ENCODE peak calls at places on chromosomes 5 and 9, in six cellular contexts. S is ELR; P is stimulated activated CD8-positive, alpha-beta memory T cell treated with anti-CD3 and anti-CD28 coated beads, Interleukin-2, amount 100 ng/mL, for 1 hour; K is naive B cell; H is adipocyte; Y is Peyer's patch. R is an unnamed sample.

GRCh38 chr5:82640901-82641300 is 362.7 kb upstream of the RPS23 start:
- DNase-seq in K (no peak), Y (no peak), P (no peak), S (no peak), H (peak), R (no peak)

GRCh38 chr9:22210262-22210661 is 201.2 kb upstream of the CDKN2B start:
- DNase-seq in S (peak), P (no peak), K (no peak), Y (no peak), H (no peak), R (peak)

GRCh38 chr9:34954225-34954624 is 3.9 kb upstream of the PHF24 start:
- DNase-seq in Y (no peak), K (no peak), S (no peak), P (no peak), H (no peak), R (no peak)

GRCh38 chr9:134048582-134048968 is 19.3 kb downstream of the BRD3 start:
- DNase-seq in S (no peak), H (no peak), P (no peak), Y (no peak), K (no peak), R (no peak)

GRCh38 chr5:111537153-111538024 is 25.1 kb upstream of the STARD4 start:
- DNase-seq in H (peak), P (no peak), K (no peak), Y (no peak), S (no peak), R (no peak)

GRCh38 chr5:142109356-142110045 is 922 bp downstream of the NDFIP1 start:
- DNase-seq in S (peak), K (peak), P (no peak), Y (no peak), H (peak), R (peak)

GRCh38 chr9:34976992-34977391 is 12.6 kb upstream of the DNAJB5 start:
- DNase-seq in K (no peak), H (no peak), P (no peak), S (no peak), Y (no peak), R (no peak)

GRCh38 chr5:78280261-78280660 is 14.2 kb downstream of the AP3B1 start:
- DNase-seq in Y (no peak), H (no peak), S (no peak), P (no peak), K (no peak), R (no peak)

GRCh38 chr5:7794823-7795222 is 56.1 kb downstream of the CFAP90 start:
- DNase-seq in Y (no peak), P (no peak), K (no peak), S (no peak), H (no peak), R (no peak)

GRCh38 chr5:125056641-125057345 is 310.4 kb upstream of the ZNF608 start:
- DNase-seq in S (no peak), P (no peak), H (no peak), K (no peak), Y (no peak), R (peak)

GRCh38 chr9:84697494-84698114 is 28.1 kb downstream of the NTRK2 start:
- DNase-seq in H (peak), S (peak), K (no peak), P (no peak), Y (no peak), R (peak)

GRCh38 chr9:134632329-134632728 is 9.3 kb upstream of the COL5A1 start:
- DNase-seq in P (no peak), S (no peak), Y (no peak), K (no peak), H (no peak), R (no peak)

GRCh38 chr9:114413909-114414308 is 26.1 kb upstream of the AKNA start:
- DNase-seq in H (peak), Y (no peak), K (no peak), P (no peak), S (no peak), R (no peak)

GRCh38 chr5:91373016-91373415 is 10.1 kb downstream of the ARRDC3 start:
- DNase-seq in Y (no peak), K (no peak), S (no peak), H (no peak), P (no peak), R (no peak)

GRCh38 chr9:113545068-113545467 is 81.5 kb downstream of the RGS3 start:
- DNase-seq in Y (no peak), K (no peak), P (no peak), H (no peak), S (no peak), R (no peak)

GRCh38 chr5:57442080-57442839 is 40.4 kb downstream of the ACTBL2 start:
- DNase-seq in H (peak), Y (no peak), S (peak), P (no peak), K (peak), R (peak)

GRCh38 chr5:142175039-142175438 is 66.5 kb downstream of the NDFIP1 start:
- DNase-seq in Y (no peak), K (no peak), P (no peak), S (no peak), H (no peak), R (no peak)

GRCh38 chr9:124761196-124761595 is 9.9 kb downstream of the NR6A1 start:
- DNase-seq in S (no peak), P (no peak), H (no peak), Y (no peak), K (no peak), R (no peak)

GRCh38 chr5:122120957-122121356 is 8.4 kb upstream of the ZNF474 start:
- DNase-seq in K (no peak), S (peak), P (no peak), Y (no peak), H (no peak), R (peak)

GRCh38 chr5:77065256-77065655 is 21.8 kb downstream of the ZBED3 start:
- DNase-seq in H (no peak), P (no peak), Y (no peak), K (no peak), S (no peak), R (no peak)

GRCh38 chr9:976805-977360 is 428 bp downstream of the DMRT3 start:
- DNase-seq in S (no peak), P (no peak), K (no peak), Y (no peak), H (no peak), R (peak)

GRCh38 chr9:124020520-124021384 is 9.2 kb downstream of the LHX2 start:
- DNase-seq in P (no peak), Y (no peak), S (no peak), H (no peak), K (no peak), R (no peak)

GRCh38 chr5:155024015-155024414 is 10.5 kb downstream of the KIF4B start:
- DNase-seq in H (no peak), K (no peak), Y (no peak), S (peak), P (no peak), R (no peak)

GRCh38 chr9:134575103-134575816 is 66.3 kb upstream of the COL5A1 start:
- DNase-seq in Y (peak), S (no peak), P (no peak), H (no peak), K (no peak), R (no peak)

GRCh38 chr5:89297111-89297510 is 414.1 kb upstream of the MEF2C start:
- DNase-seq in P (no peak), Y (no peak), S (no peak), K (no peak), H (no peak), R (no peak)

GRCh38 chr9:88746029-88746743 is 211.2 kb downstream of the NXNL2 start:
- DNase-seq in H (peak), S (peak), Y (no peak), P (no peak), K (no peak), R (peak)

GRCh38 chr5:39176740-39177628 is 42.4 kb downstream of the FYB1 start:
- DNase-seq in Y (no peak), S (no peak), P (no peak), K (no peak), H (no peak), R (no peak)

GRCh38 chr5:998276-998974 is 10.2 kb upstream of the NKD2 start:
- DNase-seq in S (no peak), P (no peak), H (no peak), Y (no peak), K (no peak), R (no peak)

GRCh38 chr5:132704875-132705274 is 31.1 kb downstream of the IL4 start:
- DNase-seq in S (peak), K (no peak), H (peak), Y (no peak), P (no peak), R (peak)

GRCh38 chr5:75894482-75894881 is 177.2 kb upstream of the POC5 start:
- DNase-seq in P (no peak), K (no peak), Y (no peak), S (no peak), H (no peak), R (no peak)

GRCh38 chr5:77877516-77878070 is 101.5 kb upstream of the TBCA start:
- DNase-seq in K (no peak), H (no peak), S (no peak), Y (no peak), P (no peak), R (no peak)

GRCh38 chr5:157651623-157652376 is 438 bp downstream of the SOX30 start:
- DNase-seq in Y (peak), K (peak), S (no peak), H (no peak), P (peak), R (peak)

GRCh38 chr5:31186672-31187267 is 6.7 kb upstream of the CDH6 start:
- DNase-seq in K (no peak), Y (no peak), P (no peak), S (peak), H (peak), R (peak)

R was measured in epithelial cell of esophagus.